ENCODE peak calls at places on chromosomes 1 and 21, in seven cellular contexts. One of them, this sample, is unnamed.

GRCh38 chr21:45996311-45997204 is 15.0 kb downstream of the COL6A1 start:
- DNase-seq in chondrocyte: peak
- DNase-seq in heart right ventricle: no peak
- DNase-seq in activated CD8-positive, alpha-beta T cell treated with anti-CD3 and anti-CD28 coated beads for 36 hours: peak
- DNase-seq in tibial artery: peak
- DNase-seq in mucosa of descending colon: no peak
- DNase-seq in body of pancreas: peak
- DNase-seq in this sample: no peak

GRCh38 chr1:3312310-3312734 is 142.1 kb upstream of the ARHGEF16 start:
- DNase-seq in heart right ventricle: no peak
- DNase-seq in chondrocyte: no peak
- DNase-seq in mucosa of descending colon: no peak
- DNase-seq in activated CD8-positive, alpha-beta T cell treated with anti-CD3 and anti-CD28 coated beads for 36 hours: no peak
- DNase-seq in tibial artery: peak
- DNase-seq in body of pancreas: no peak
- DNase-seq in this sample: no peak

GRCh38 chr1:2556277-2557145 is at the start of gene TNFRSF14:
- DNase-seq in chondrocyte: no peak
- DNase-seq in heart right ventricle: peak
- DNase-seq in body of pancreas: peak
- DNase-seq in activated CD8-positive, alpha-beta T cell treated with anti-CD3 and anti-CD28 coated beads for 36 hours: peak
- DNase-seq in tibial artery: peak
- DNase-seq in mucosa of descending colon: peak
- DNase-seq in this sample: peak

GRCh38 chr1:199173356-199173755 is 534.5 kb downstream of the PTPRC start:
- DNase-seq in mucosa of descending colon: no peak
- DNase-seq in activated CD8-positive, alpha-beta T cell treated with anti-CD3 and anti-CD28 coated beads for 36 hours: peak
- DNase-seq in body of pancreas: no peak
- DNase-seq in tibial artery: no peak
- DNase-seq in chondrocyte: no peak
- DNase-seq in heart right ventricle: no peak
- DNase-seq in this sample: peak

GRCh38 chr21:20789696-20790095 is 208.5 kb upstream of the NCAM2 start:
- DNase-seq in chondrocyte: no peak
- DNase-seq in mucosa of descending colon: no peak
- DNase-seq in tibial artery: no peak
- DNase-seq in heart right ventricle: no peak
- DNase-seq in activated CD8-positive, alpha-beta T cell treated with anti-CD3 and anti-CD28 coated beads for 36 hours: no peak
- DNase-seq in body of pancreas: no peak
- DNase-seq in this sample: no peak

GRCh38 chr1:17128361-17128760 is 9.1 kb upstream of the PADI2 start:
- DNase-seq in heart right ventricle: no peak
- DNase-seq in activated CD8-positive, alpha-beta T cell treated with anti-CD3 and anti-CD28 coated beads for 36 hours: no peak
- DNase-seq in mucosa of descending colon: no peak
- DNase-seq in body of pancreas: no peak
- DNase-seq in chondrocyte: no peak
- DNase-seq in tibial artery: no peak
- DNase-seq in this sample: no peak

GRCh38 chr1:206112600-206113301 is 4.4 kb downstream of the AVPR1B start:
- DNase-seq in tibial artery: no peak
- DNase-seq in activated CD8-positive, alpha-beta T cell treated with anti-CD3 and anti-CD28 coated beads for 36 hours: no peak
- DNase-seq in chondrocyte: no peak
- DNase-seq in body of pancreas: peak
- DNase-seq in mucosa of descending colon: peak
- DNase-seq in heart right ventricle: no peak
- DNase-seq in this sample: no peak

GRCh38 chr21:42661688-42662429 is 8.4 kb downstream of the PDE9A start:
- DNase-seq in mucosa of descending colon: no peak
- DNase-seq in activated CD8-positive, alpha-beta T cell treated with anti-CD3 and anti-CD28 coated beads for 36 hours: no peak
- DNase-seq in body of pancreas: no peak
- DNase-seq in chondrocyte: no peak
- DNase-seq in heart right ventricle: no peak
- DNase-seq in tibial artery: no peak
- DNase-seq in this sample: no peak

GRCh38 chr1:150720098-150720497 is 597 bp downstream of the HORMAD1 start:
- DNase-seq in activated CD8-positive, alpha-beta T cell treated with anti-CD3 and anti-CD28 coated beads for 36 hours: no peak
- DNase-seq in tibial artery: no peak
- DNase-seq in body of pancreas: no peak
- DNase-seq in mucosa of descending colon: no peak
- DNase-seq in heart right ventricle: no peak
- DNase-seq in chondrocyte: no peak
- DNase-seq in this sample: no peak

GRCh38 chr1:3907031-3907534 is 7.0 kb upstream of the C1orf174 start:
- DNase-seq in activated CD8-positive, alpha-beta T cell treated with anti-CD3 and anti-CD28 coated beads for 36 hours: peak
- DNase-seq in body of pancreas: no peak
- DNase-seq in mucosa of descending colon: no peak
- DNase-seq in tibial artery: peak
- DNase-seq in heart right ventricle: no peak
- DNase-seq in chondrocyte: peak
- DNase-seq in this sample: no peak

GRCh38 chr1:26994020-26994745 is 691 bp downstream of the TRNP1 start:
- DNase-seq in body of pancreas: no peak
- DNase-seq in heart right ventricle: peak
- DNase-seq in activated CD8-positive, alpha-beta T cell treated with anti-CD3 and anti-CD28 coated beads for 36 hours: peak
- DNase-seq in mucosa of descending colon: no peak
- DNase-seq in chondrocyte: no peak
- DNase-seq in tibial artery: no peak
- DNase-seq in this sample: peak

GRCh38 chr1:21297975-21298374 is 7.7 kb upstream of the ECE1 start:
- DNase-seq in body of pancreas: no peak
- DNase-seq in mucosa of descending colon: no peak
- DNase-seq in tibial artery: peak
- DNase-seq in activated CD8-positive, alpha-beta T cell treated with anti-CD3 and anti-CD28 coated beads for 36 hours: no peak
- DNase-seq in heart right ventricle: no peak
- DNase-seq in chondrocyte: no peak
- DNase-seq in this sample: no peak

GRCh38 chr1:178465011-178465410 is 31.8 kb downstream of the CLEC20A start:
- DNase-seq in activated CD8-positive, alpha-beta T cell treated with anti-CD3 and anti-CD28 coated beads for 36 hours: no peak
- DNase-seq in mucosa of descending colon: no peak
- DNase-seq in chondrocyte: no peak
- DNase-seq in heart right ventricle: no peak
- DNase-seq in body of pancreas: no peak
- DNase-seq in tibial artery: no peak
- DNase-seq in this sample: no peak

GRCh38 chr1:44283524-44284173 is 70.4 kb downstream of the DMAP1 start:
- DNase-seq in chondrocyte: no peak
- DNase-seq in mucosa of descending colon: peak
- DNase-seq in activated CD8-positive, alpha-beta T cell treated with anti-CD3 and anti-CD28 coated beads for 36 hours: no peak
- DNase-seq in heart right ventricle: no peak
- DNase-seq in tibial artery: no peak
- DNase-seq in body of pancreas: peak
- DNase-seq in this sample: no peak

GRCh38 chr1:192311281-192311680 is 5.5 kb upstream of the RGS21 start:
- DNase-seq in mucosa of descending colon: peak
- DNase-seq in tibial artery: no peak
- DNase-seq in heart right ventricle: no peak
- DNase-seq in body of pancreas: no peak
- DNase-seq in chondrocyte: no peak
- DNase-seq in activated CD8-positive, alpha-beta T cell treated with anti-CD3 and anti-CD28 coated beads for 36 hours: no peak
- DNase-seq in this sample: no peak

GRCh38 chr1:243254233-243254926 is 701 bp downstream of the CEP170 start:
- DNase-seq in mucosa of descending colon: peak
- DNase-seq in activated CD8-positive, alpha-beta T cell treated with anti-CD3 and anti-CD28 coated beads for 36 hours: peak
- DNase-seq in chondrocyte: no peak
- DNase-seq in heart right ventricle: peak
- DNase-seq in body of pancreas: peak
- DNase-seq in tibial artery: peak
- DNase-seq in this sample: peak

GRCh38 chr1:41599912-41600311 is 115.4 kb upstream of the EDN2 start:
- DNase-seq in body of pancreas: no peak
- DNase-seq in tibial artery: no peak
- DNase-seq in activated CD8-positive, alpha-beta T cell treated with anti-CD3 and anti-CD28 coated beads for 36 hours: no peak
- DNase-seq in mucosa of descending colon: no peak
- DNase-seq in heart right ventricle: no peak
- DNase-seq in chondrocyte: no peak
- DNase-seq in this sample: no peak

GRCh38 chr1:220326578-220326977 is 54.3 kb upstream of the RAB3GAP2 start:
- DNase-seq in activated CD8-positive, alpha-beta T cell treated with anti-CD3 and anti-CD28 coated beads for 36 hours: no peak
- DNase-seq in mucosa of descending colon: no peak
- DNase-seq in heart right ventricle: no peak
- DNase-seq in body of pancreas: no peak
- DNase-seq in chondrocyte: no peak
- DNase-seq in tibial artery: no peak
- DNase-seq in this sample: no peak

DNA sequence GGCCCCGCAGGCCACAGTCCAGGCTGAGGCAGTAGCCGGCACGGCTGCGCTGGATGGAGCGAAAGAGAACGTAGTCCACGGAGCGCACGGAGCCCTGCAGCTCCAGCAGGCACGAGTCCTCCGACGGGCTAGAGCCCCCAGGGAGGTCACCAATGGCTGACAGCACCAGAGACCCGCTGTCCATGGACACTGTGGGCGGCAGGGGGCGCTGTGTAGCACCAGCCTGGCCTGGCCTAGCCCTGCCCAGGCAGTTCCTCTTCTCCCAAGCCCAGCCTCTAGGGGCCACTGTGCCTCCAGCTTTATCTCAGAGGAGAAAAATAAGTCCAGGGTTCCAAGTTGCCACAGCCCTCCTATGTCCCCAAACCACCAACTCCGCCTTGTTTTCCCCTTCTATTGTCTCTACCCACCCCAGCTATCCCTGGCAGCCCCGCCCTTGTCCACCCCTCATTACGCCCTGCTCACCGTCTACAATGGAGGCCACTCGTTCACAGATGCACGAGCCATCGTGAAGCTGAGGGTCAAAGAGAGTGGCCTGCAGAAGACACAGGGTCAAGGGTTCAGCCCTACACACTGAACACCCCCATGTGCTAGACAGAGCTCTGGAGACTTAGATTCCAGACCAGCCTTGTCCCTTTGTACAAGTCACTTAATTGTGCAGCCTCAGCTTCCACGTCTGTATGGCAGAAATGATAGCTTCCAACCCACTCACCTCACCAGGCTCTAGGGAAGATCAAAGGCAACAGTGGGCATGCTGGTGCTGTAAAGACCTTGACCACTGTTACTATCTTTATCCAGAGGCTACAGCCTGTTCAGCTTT is 4.4 kb downstream of the ENTREP3 start:
- DNase-seq in heart right ventricle: peak
- DNase-seq in tibial artery: peak
- DNase-seq in mucosa of descending colon: peak
- DNase-seq in chondrocyte: peak
- DNase-seq in body of pancreas: peak
- DNase-seq in activated CD8-positive, alpha-beta T cell treated with anti-CD3 and anti-CD28 coated beads for 36 hours: peak
- DNase-seq in this sample: peak
- TF ChIP-seq CTCF in heart right ventricle: peak
- TF ChIP-seq CTCF in tibial artery: peak
- TF ChIP-seq CTCF in mucosa of descending colon: peak
- TF ChIP-seq CTCF in chondrocyte: peak
- TF ChIP-seq CTCF in body of pancreas: peak
- TF ChIP-seq CTCF in activated CD8-positive, alpha-beta T cell treated with anti-CD3 and anti-CD28 coated beads for 36 hours: peak
- TF ChIP-seq CTCF in this sample: peak

GRCh38 chr1:164912290-164912689 is 353.3 kb downstream of the PBX1 start:
- DNase-seq in body of pancreas: no peak
- DNase-seq in heart right ventricle: peak
- DNase-seq in activated CD8-positive, alpha-beta T cell treated with anti-CD3 and anti-CD28 coated beads for 36 hours: no peak
- DNase-seq in mucosa of descending colon: no peak
- DNase-seq in chondrocyte: no peak
- DNase-seq in tibial artery: no peak
- DNase-seq in this sample: no peak

GRCh38 chr1:164914208-164914607 is 355.2 kb downstream of the PBX1 start:
- DNase-seq in mucosa of descending colon: no peak
- DNase-seq in chondrocyte: no peak
- DNase-seq in tibial artery: no peak
- DNase-seq in activated CD8-positive, alpha-beta T cell treated with anti-CD3 and anti-CD28 coated beads for 36 hours: no peak
- DNase-seq in heart right ventricle: no peak
- DNase-seq in body of pancreas: no peak
- DNase-seq in this sample: no peak
- TF ChIP-seq CTCF in mucosa of descending colon: no peak
- TF ChIP-seq CTCF in chondrocyte: peak
- TF ChIP-seq CTCF in tibial artery: no peak
- TF ChIP-seq CTCF in activated CD8-positive, alpha-beta T cell treated with anti-CD3 and anti-CD28 coated beads for 36 hours: no peak
- TF ChIP-seq CTCF in heart right ventricle: peak
- TF ChIP-seq CTCF in body of pancreas: peak
- TF ChIP-seq CTCF in this sample: no peak

GRCh38 chr1:22658385-22659163 is 5.5 kb downstream of the C1QB start:
- DNase-seq in tibial artery: no peak
- DNase-seq in body of pancreas: no peak
- DNase-seq in chondrocyte: no peak
- DNase-seq in heart right ventricle: no peak
- DNase-seq in activated CD8-positive, alpha-beta T cell treated with anti-CD3 and anti-CD28 coated beads for 36 hours: no peak
- DNase-seq in mucosa of descending colon: no peak
- DNase-seq in this sample: no peak

GRCh38 chr1:22653741-22654140 is 705 bp downstream of the C1QB start:
- DNase-seq in heart right ventricle: no peak
- DNase-seq in body of pancreas: no peak
- DNase-seq in mucosa of descending colon: no peak
- DNase-seq in chondrocyte: no peak
- DNase-seq in tibial artery: no peak
- DNase-seq in activated CD8-positive, alpha-beta T cell treated with anti-CD3 and anti-CD28 coated beads for 36 hours: no peak
- DNase-seq in this sample: no peak

GRCh38 chr1:22652457-22652856 is 579 bp upstream of the C1QB start:
- DNase-seq in heart right ventricle: no peak
- DNase-seq in body of pancreas: no peak
- DNase-seq in mucosa of descending colon: no peak
- DNase-seq in chondrocyte: no peak
- DNase-seq in activated CD8-positive, alpha-beta T cell treated with anti-CD3 and anti-CD28 coated beads for 36 hours: no peak
- DNase-seq in tibial artery: no peak
- DNase-seq in this sample: no peak

GRCh38 chr1:22652881-22653316 is at the start of gene C1QB:
- DNase-seq in chondrocyte: no peak
- DNase-seq in tibial artery: peak
- DNase-seq in body of pancreas: no peak
- DNase-seq in heart right ventricle: peak
- DNase-seq in activated CD8-positive, alpha-beta T cell treated with anti-CD3 and anti-CD28 coated beads for 36 hours: no peak
- DNase-seq in mucosa of descending colon: no peak
- DNase-seq in this sample: no peak

GRCh38 chr1:22654692-22655091 is 1.7 kb downstream of the C1QB start:
- DNase-seq in heart right ventricle: no peak
- DNase-seq in activated CD8-positive, alpha-beta T cell treated with anti-CD3 and anti-CD28 coated beads for 36 hours: no peak
- DNase-seq in body of pancreas: no peak
- DNase-seq in chondrocyte: no peak
- DNase-seq in mucosa of descending colon: no peak
- DNase-seq in tibial artery: no peak
- DNase-seq in this sample: no peak
- TF ChIP-seq CTCF in heart right ventricle: no peak
- TF ChIP-seq CTCF in activated CD8-positive, alpha-beta T cell treated with anti-CD3 and anti-CD28 coated beads for 36 hours: no peak
- TF ChIP-seq CTCF in body of pancreas: no peak
- TF ChIP-seq CTCF in chondrocyte: peak
- TF ChIP-seq CTCF in mucosa of descending colon: no peak
- TF ChIP-seq CTCF in tibial artery: no peak
- TF ChIP-seq CTCF in this sample: no peak

DNA sequence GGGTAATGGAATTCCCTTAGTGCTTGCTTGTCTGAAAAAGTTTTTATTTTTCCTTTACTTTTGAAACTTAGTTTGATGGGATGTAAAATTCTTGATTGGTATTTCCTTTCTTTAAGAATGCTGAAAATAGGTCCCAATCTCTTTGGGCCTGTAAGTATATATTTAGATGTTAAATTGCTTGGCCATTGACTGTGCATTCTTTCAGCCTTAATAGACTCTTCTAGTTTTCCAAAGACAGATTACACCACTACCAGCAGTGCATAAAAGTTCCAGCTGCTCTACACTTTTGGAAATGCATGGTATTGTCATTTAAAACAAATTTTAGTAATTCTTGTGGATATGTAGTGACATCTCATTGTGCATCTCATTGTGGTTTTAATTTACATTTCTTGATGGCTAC is 464.8 kb upstream of the USP24 start:
- DNase-seq in activated CD8-positive, alpha-beta T cell treated with anti-CD3 and anti-CD28 coated beads for 36 hours: no peak
- DNase-seq in body of pancreas: no peak
- DNase-seq in mucosa of descending colon: no peak
- DNase-seq in chondrocyte: no peak
- DNase-seq in heart right ventricle: no peak
- DNase-seq in tibial artery: no peak
- DNase-seq in this sample: no peak
- TF ChIP-seq CTCF in activated CD8-positive, alpha-beta T cell treated with anti-CD3 and anti-CD28 coated beads for 36 hours: no peak
- TF ChIP-seq CTCF in body of pancreas: no peak
- TF ChIP-seq CTCF in mucosa of descending colon: no peak
- TF ChIP-seq CTCF in chondrocyte: no peak
- TF ChIP-seq CTCF in heart right ventricle: no peak
- TF ChIP-seq CTCF in tibial artery: no peak
- TF ChIP-seq CTCF in this sample: no peak

GRCh38 chr1:112239953-112240352 is 156.1 kb upstream of the CTTNBP2NL start:
- DNase-seq in body of pancreas: no peak
- DNase-seq in tibial artery: no peak
- DNase-seq in chondrocyte: no peak
- DNase-seq in mucosa of descending colon: no peak
- DNase-seq in heart right ventricle: no peak
- DNase-seq in activated CD8-positive, alpha-beta T cell treated with anti-CD3 and anti-CD28 coated beads for 36 hours: no peak
- DNase-seq in this sample: no peak
- TF ChIP-seq CTCF in body of pancreas: no peak
- TF ChIP-seq CTCF in tibial artery: no peak
- TF ChIP-seq CTCF in chondrocyte: no peak
- TF ChIP-seq CTCF in mucosa of descending colon: no peak
- TF ChIP-seq CTCF in heart right ventricle: no peak
- TF ChIP-seq CTCF in activated CD8-positive, alpha-beta T cell treated with anti-CD3 and anti-CD28 coated beads for 36 hours: no peak
- TF ChIP-seq CTCF in this sample: no peak

This sample was measured in GM20000.